ENCODE peak calls at places on chromosomes 16 and 17, in four cellular contexts. One of them, this sample, is unnamed.

GRCh38 chr17:57391076-57391825 is 134.9 kb downstream of the MSI2 start:
- DNase-seq in effector memory CD4-positive, alpha-beta T cell: no peak
- DNase-seq in tibial nerve: no peak
- DNase-seq in naive thymus-derived CD4-positive, alpha-beta T cell: no peak
- DNase-seq in this sample: no peak

GRCh38 chr17:62869885-62870580 is 61.9 kb upstream of the MARCHF10 start:
- DNase-seq in naive thymus-derived CD4-positive, alpha-beta T cell: no peak
- DNase-seq in effector memory CD4-positive, alpha-beta T cell: no peak
- DNase-seq in tibial nerve: no peak
- DNase-seq in this sample: no peak

GRCh38 chr17:79537061-79537460 is 73.8 kb downstream of the RBFOX3 start:
- DNase-seq in naive thymus-derived CD4-positive, alpha-beta T cell: no peak
- DNase-seq in effector memory CD4-positive, alpha-beta T cell: no peak
- DNase-seq in tibial nerve: no peak
- DNase-seq in this sample: no peak

GRCh38 chr16:9134739-9135138 is 43.3 kb downstream of the HAPSTR1 start:
- DNase-seq in naive thymus-derived CD4-positive, alpha-beta T cell: peak
- DNase-seq in tibial nerve: no peak
- DNase-seq in effector memory CD4-positive, alpha-beta T cell: peak
- DNase-seq in this sample: no peak

GRCh38 chr16:57727610-57728009 is 8.0 kb upstream of the KATNB1 start:
- DNase-seq in naive thymus-derived CD4-positive, alpha-beta T cell: no peak
- DNase-seq in effector memory CD4-positive, alpha-beta T cell: no peak
- DNase-seq in tibial nerve: no peak
- DNase-seq in this sample: no peak

GRCh38 chr17:21573961-21574610 is 118.2 kb upstream of the KCNJ18 start:
- DNase-seq in naive thymus-derived CD4-positive, alpha-beta T cell: peak
- DNase-seq in tibial nerve: peak
- DNase-seq in effector memory CD4-positive, alpha-beta T cell: no peak
- DNase-seq in this sample: peak

GRCh38 chr17:12089809-12090384 is 69.2 kb downstream of the MAP2K4 start:
- DNase-seq in effector memory CD4-positive, alpha-beta T cell: no peak
- DNase-seq in naive thymus-derived CD4-positive, alpha-beta T cell: no peak
- DNase-seq in tibial nerve: no peak
- DNase-seq in this sample: no peak

GRCh38 chr17:17884281-17885028 is 47.7 kb upstream of the SREBF1 start:
- DNase-seq in effector memory CD4-positive, alpha-beta T cell: no peak
- DNase-seq in naive thymus-derived CD4-positive, alpha-beta T cell: no peak
- DNase-seq in tibial nerve: no peak
- DNase-seq in this sample: no peak

GRCh38 chr16:89602273-89602951 is 11.0 kb upstream of the DPEP1 start:
- DNase-seq in naive thymus-derived CD4-positive, alpha-beta T cell: peak
- DNase-seq in effector memory CD4-positive, alpha-beta T cell: peak
- DNase-seq in tibial nerve: no peak
- DNase-seq in this sample: no peak

GRCh38 chr17:72536788-72537187 is 416.0 kb downstream of the SOX9 start:
- DNase-seq in effector memory CD4-positive, alpha-beta T cell: no peak
- DNase-seq in naive thymus-derived CD4-positive, alpha-beta T cell: no peak
- DNase-seq in tibial nerve: no peak
- DNase-seq in this sample: no peak

GRCh38 chr17:58184308-58184985 is 8.1 kb upstream of the EPX start:
- DNase-seq in tibial nerve: no peak
- DNase-seq in effector memory CD4-positive, alpha-beta T cell: no peak
- DNase-seq in naive thymus-derived CD4-positive, alpha-beta T cell: no peak
- DNase-seq in this sample: no peak

GRCh38 chr17:55426851-55427586 is 5.4 kb upstream of the MMD start:
- DNase-seq in effector memory CD4-positive, alpha-beta T cell: no peak
- DNase-seq in naive thymus-derived CD4-positive, alpha-beta T cell: no peak
- DNase-seq in tibial nerve: no peak
- DNase-seq in this sample: no peak

GRCh38 chr16:86442703-86443102 is 67.6 kb upstream of the FOXF1 start:
- DNase-seq in effector memory CD4-positive, alpha-beta T cell: no peak
- DNase-seq in tibial nerve: no peak
- DNase-seq in naive thymus-derived CD4-positive, alpha-beta T cell: no peak
- DNase-seq in this sample: no peak

GRCh38 chr16:54934536-54935410 is 4.1 kb downstream of the IRX5 start:
- DNase-seq in naive thymus-derived CD4-positive, alpha-beta T cell: no peak
- DNase-seq in effector memory CD4-positive, alpha-beta T cell: no peak
- DNase-seq in tibial nerve: no peak
- DNase-seq in this sample: no peak

GRCh38 chr17:80424261-80424660 is 9.3 kb downstream of the ENDOV start:
- DNase-seq in tibial nerve: no peak
- DNase-seq in effector memory CD4-positive, alpha-beta T cell: no peak
- DNase-seq in naive thymus-derived CD4-positive, alpha-beta T cell: no peak
- DNase-seq in this sample: no peak

GRCh38 chr17:73156166-73156840 is 8.5 kb upstream of the SSTR2 start:
- DNase-seq in effector memory CD4-positive, alpha-beta T cell: no peak
- DNase-seq in naive thymus-derived CD4-positive, alpha-beta T cell: peak
- DNase-seq in tibial nerve: peak
- DNase-seq in this sample: peak

GRCh38 chr16:4613636-4614570 is 785 bp downstream of the UBALD1 start:
- DNase-seq in naive thymus-derived CD4-positive, alpha-beta T cell: peak
- DNase-seq in tibial nerve: no peak
- DNase-seq in effector memory CD4-positive, alpha-beta T cell: no peak
- DNase-seq in this sample: no peak

GRCh38 chr17:52106638-52107261 is 51.8 kb downstream of the CA10 start:
- DNase-seq in naive thymus-derived CD4-positive, alpha-beta T cell: peak
- DNase-seq in tibial nerve: peak
- DNase-seq in effector memory CD4-positive, alpha-beta T cell: no peak
- DNase-seq in this sample: peak

GRCh38 chr16:22029632-22030031 is 21.7 kb downstream of the MOSMO start:
- DNase-seq in naive thymus-derived CD4-positive, alpha-beta T cell: no peak
- DNase-seq in effector memory CD4-positive, alpha-beta T cell: no peak
- DNase-seq in tibial nerve: no peak
- DNase-seq in this sample: no peak

GRCh38 chr17:57108656-57109392 is 23.8 kb downstream of the AKAP1 start:
- DNase-seq in naive thymus-derived CD4-positive, alpha-beta T cell: no peak
- DNase-seq in effector memory CD4-positive, alpha-beta T cell: no peak
- DNase-seq in tibial nerve: no peak
- DNase-seq in this sample: no peak

GRCh38 chr17:7717756-7718350 is 309 bp downstream of the DNAH2 start:
- DNase-seq in effector memory CD4-positive, alpha-beta T cell: no peak
- DNase-seq in naive thymus-derived CD4-positive, alpha-beta T cell: peak
- DNase-seq in tibial nerve: no peak
- DNase-seq in this sample: no peak

GRCh38 chr16:12113581-12114375 is 137.2 kb downstream of the SNX29 start:
- DNase-seq in tibial nerve: no peak
- DNase-seq in naive thymus-derived CD4-positive, alpha-beta T cell: no peak
- DNase-seq in effector memory CD4-positive, alpha-beta T cell: no peak
- DNase-seq in this sample: no peak

GRCh38 chr16:51569204-51569911 is 418.3 kb upstream of the SALL1 start:
- DNase-seq in tibial nerve: no peak
- DNase-seq in naive thymus-derived CD4-positive, alpha-beta T cell: no peak
- DNase-seq in effector memory CD4-positive, alpha-beta T cell: no peak
- DNase-seq in this sample: no peak

GRCh38 chr17:42937712-42938596 is 26.3 kb downstream of the AARSD1 start:
- DNase-seq in tibial nerve: no peak
- DNase-seq in naive thymus-derived CD4-positive, alpha-beta T cell: peak
- DNase-seq in effector memory CD4-positive, alpha-beta T cell: no peak
- DNase-seq in this sample: peak

GRCh38 chr17:27327397-27327796 is 33.5 kb downstream of the WSB1 start:
- DNase-seq in tibial nerve: no peak
- DNase-seq in effector memory CD4-positive, alpha-beta T cell: no peak
- DNase-seq in naive thymus-derived CD4-positive, alpha-beta T cell: no peak
- DNase-seq in this sample: no peak

GRCh38 chr16:85690469-85691064 is 1.8 kb upstream of the GINS2 start:
- DNase-seq in effector memory CD4-positive, alpha-beta T cell: no peak
- DNase-seq in naive thymus-derived CD4-positive, alpha-beta T cell: no peak
- DNase-seq in tibial nerve: no peak
- DNase-seq in this sample: no peak

GRCh38 chr17:58316260-58316960 is 12.2 kb downstream of the TSPOAP1 start:
- DNase-seq in tibial nerve: no peak
- DNase-seq in naive thymus-derived CD4-positive, alpha-beta T cell: no peak
- DNase-seq in effector memory CD4-positive, alpha-beta T cell: no peak
- DNase-seq in this sample: no peak

GRCh38 chr17:281365-281999 is 71.1 kb downstream of the RPH3AL start:
- DNase-seq in effector memory CD4-positive, alpha-beta T cell: no peak
- DNase-seq in naive thymus-derived CD4-positive, alpha-beta T cell: no peak
- DNase-seq in tibial nerve: no peak
- DNase-seq in this sample: no peak

GRCh38 chr17:15744091-15744676 is 12.1 kb downstream of the TBC1D26 start:
- DNase-seq in effector memory CD4-positive, alpha-beta T cell: no peak
- DNase-seq in naive thymus-derived CD4-positive, alpha-beta T cell: no peak
- DNase-seq in tibial nerve: no peak
- DNase-seq in this sample: no peak

GRCh38 chr17:82327757-82328140 is 5.8 kb downstream of the SECTM1 start:
- DNase-seq in effector memory CD4-positive, alpha-beta T cell: no peak
- DNase-seq in naive thymus-derived CD4-positive, alpha-beta T cell: no peak
- DNase-seq in tibial nerve: no peak
- DNase-seq in this sample: no peak
- H3K27ac ChIP-seq in effector memory CD4-positive, alpha-beta T cell: no peak
- H3K27ac ChIP-seq in naive thymus-derived CD4-positive, alpha-beta T cell: no peak
- H3K27ac ChIP-seq in tibial nerve: no peak
- H3K27ac ChIP-seq in this sample: no peak

DNA sequence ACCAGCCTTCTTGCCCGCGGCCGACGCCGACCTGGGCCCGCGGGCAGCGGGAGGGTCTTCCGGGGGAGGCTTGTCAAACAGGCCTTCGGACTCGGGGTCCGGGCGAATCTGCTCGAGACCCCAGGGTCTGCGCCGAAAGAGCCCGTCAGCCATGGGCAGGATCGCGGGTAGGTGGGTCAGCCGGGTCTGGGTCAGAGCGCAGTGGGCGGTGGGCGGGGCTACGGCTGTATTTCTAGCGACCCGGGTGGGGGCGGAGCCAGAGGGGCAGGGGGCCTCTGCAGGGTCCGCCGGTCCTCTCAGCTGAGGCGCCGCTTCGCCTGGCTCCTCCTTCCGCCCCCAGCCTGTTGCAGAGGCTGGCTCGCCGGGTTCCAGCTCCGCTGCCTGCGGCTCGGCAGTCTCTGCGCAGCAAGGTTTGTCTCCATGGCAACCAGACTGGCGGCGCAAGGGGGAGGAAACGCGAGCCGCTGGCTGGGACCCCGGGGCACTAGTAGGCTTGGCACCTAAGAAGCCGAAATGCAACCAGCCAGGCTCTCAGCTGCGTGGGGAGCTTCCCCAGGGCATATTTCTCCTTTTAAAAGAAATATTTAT is 14.5 kb downstream of the MIS12 start:
- DNase-seq in tibial nerve: peak
- DNase-seq in effector memory CD4-positive, alpha-beta T cell: peak
- DNase-seq in naive thymus-derived CD4-positive, alpha-beta T cell: peak
- DNase-seq in this sample: peak
- H3K27ac ChIP-seq in tibial nerve: no peak
- H3K27ac ChIP-seq in effector memory CD4-positive, alpha-beta T cell: peak
- H3K27ac ChIP-seq in naive thymus-derived CD4-positive, alpha-beta T cell: peak
- H3K27ac ChIP-seq in this sample: peak

GRCh38 chr17:44915727-44916058 is 393 bp upstream of the GFAP start:
- DNase-seq in tibial nerve: no peak
- DNase-seq in naive thymus-derived CD4-positive, alpha-beta T cell: no peak
- DNase-seq in effector memory CD4-positive, alpha-beta T cell: no peak
- DNase-seq in this sample: no peak
- H3K27ac ChIP-seq in tibial nerve: peak
- H3K27ac ChIP-seq in naive thymus-derived CD4-positive, alpha-beta T cell: no peak
- H3K27ac ChIP-seq in effector memory CD4-positive, alpha-beta T cell: no peak
- H3K27ac ChIP-seq in this sample: no peak

GRCh38 chr16:81612351-81613170 is 166.5 kb upstream of the PLCG2 start:
- DNase-seq in naive thymus-derived CD4-positive, alpha-beta T cell: no peak
- DNase-seq in effector memory CD4-positive, alpha-beta T cell: no peak
- DNase-seq in tibial nerve: no peak
- DNase-seq in this sample: peak
- H3K27ac ChIP-seq in naive thymus-derived CD4-positive, alpha-beta T cell: no peak
- H3K27ac ChIP-seq in effector memory CD4-positive, alpha-beta T cell: no peak
- H3K27ac ChIP-seq in tibial nerve: no peak
- H3K27ac ChIP-seq in this sample: peak

GRCh38 chr17:48593840-48594411 is 347 bp upstream of the HOXB5 start:
- DNase-seq in naive thymus-derived CD4-positive, alpha-beta T cell: peak
- DNase-seq in effector memory CD4-positive, alpha-beta T cell: peak
- DNase-seq in tibial nerve: peak
- DNase-seq in this sample: peak

GRCh38 chr17:48593126-48593829 is at the start of gene HOXB5:
- DNase-seq in tibial nerve: no peak
- DNase-seq in naive thymus-derived CD4-positive, alpha-beta T cell: no peak
- DNase-seq in effector memory CD4-positive, alpha-beta T cell: no peak
- DNase-seq in this sample: no peak

GRCh38 chr17:48592097-48592496 is 1.5 kb downstream of the HOXB5 start:
- DNase-seq in tibial nerve: no peak
- DNase-seq in naive thymus-derived CD4-positive, alpha-beta T cell: no peak
- DNase-seq in effector memory CD4-positive, alpha-beta T cell: no peak
- DNase-seq in this sample: no peak

GRCh38 chr17:48591435-48592077 is 1.5 kb upstream of the HOXB3 start:
- DNase-seq in effector memory CD4-positive, alpha-beta T cell: no peak
- DNase-seq in naive thymus-derived CD4-positive, alpha-beta T cell: no peak
- DNase-seq in tibial nerve: no peak
- DNase-seq in this sample: no peak

GRCh38 chr17:48592592-48592991 is 987 bp downstream of the HOXB5 start:
- DNase-seq in naive thymus-derived CD4-positive, alpha-beta T cell: no peak
- DNase-seq in effector memory CD4-positive, alpha-beta T cell: no peak
- DNase-seq in tibial nerve: no peak
- DNase-seq in this sample: no peak
- H3K27ac ChIP-seq in naive thymus-derived CD4-positive, alpha-beta T cell: no peak
- H3K27ac ChIP-seq in effector memory CD4-positive, alpha-beta T cell: no peak
- H3K27ac ChIP-seq in tibial nerve: no peak
- H3K27ac ChIP-seq in this sample: no peak

GRCh38 chr17:40062347-40063033 is at the start of gene THRA:
- DNase-seq in naive thymus-derived CD4-positive, alpha-beta T cell: peak
- DNase-seq in effector memory CD4-positive, alpha-beta T cell: peak
- DNase-seq in tibial nerve: peak
- DNase-seq in this sample: no peak

GRCh38 chr17:40060887-40061480 is 1.8 kb upstream of the THRA start:
- DNase-seq in tibial nerve: no peak
- DNase-seq in naive thymus-derived CD4-positive, alpha-beta T cell: no peak
- DNase-seq in effector memory CD4-positive, alpha-beta T cell: no peak
- DNase-seq in this sample: no peak

GRCh38 chr17:40059729-40060475 is 2.9 kb upstream of the THRA start:
- DNase-seq in effector memory CD4-positive, alpha-beta T cell: no peak
- DNase-seq in tibial nerve: no peak
- DNase-seq in naive thymus-derived CD4-positive, alpha-beta T cell: no peak
- DNase-seq in this sample: no peak

GRCh38 chr17:40063034-40063765 is 435 bp downstream of the THRA start:
- DNase-seq in tibial nerve: no peak
- DNase-seq in effector memory CD4-positive, alpha-beta T cell: no peak
- DNase-seq in naive thymus-derived CD4-positive, alpha-beta T cell: peak
- DNase-seq in this sample: no peak

DNA sequence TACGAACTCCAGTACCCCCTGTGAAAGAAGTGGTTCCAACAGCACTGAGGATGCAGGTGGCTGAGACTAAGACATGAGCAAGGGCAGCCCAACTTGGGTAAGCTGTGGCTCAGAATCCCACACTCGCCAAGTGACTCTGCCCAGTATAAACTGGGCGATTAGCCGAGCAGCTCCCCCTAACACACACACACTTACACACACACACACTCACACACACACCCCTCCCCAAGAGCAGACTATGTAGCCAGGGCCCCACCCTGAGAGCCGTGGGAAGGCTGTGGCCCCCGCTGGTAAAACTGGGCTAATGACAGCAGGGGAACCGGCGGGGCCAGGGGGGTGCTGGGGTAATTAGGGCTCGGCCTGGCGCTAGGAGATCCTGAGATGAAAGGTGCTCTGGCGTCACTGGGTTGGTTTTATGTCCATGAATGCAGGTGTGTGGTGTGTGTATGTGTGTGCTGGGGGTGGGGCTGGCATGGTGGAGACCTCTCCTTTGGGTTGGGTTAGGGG is 1.2 kb upstream of the THRA start:
- DNase-seq in tibial nerve: no peak
- DNase-seq in effector memory CD4-positive, alpha-beta T cell: no peak
- DNase-seq in naive thymus-derived CD4-positive, alpha-beta T cell: no peak
- DNase-seq in this sample: no peak
- H3K27ac ChIP-seq in tibial nerve: peak
- H3K27ac ChIP-seq in effector memory CD4-positive, alpha-beta T cell: no peak
- H3K27ac ChIP-seq in naive thymus-derived CD4-positive, alpha-beta T cell: no peak
- H3K27ac ChIP-seq in this sample: peak

This sample was measured in right atrium auricular region.